ENCODE peak calls at places on chromosome 21, in nine cellular contexts. O is transverse colon, I is K562, B is HCT116, K is upper lobe of left lung, W is esophagus muscularis mucosa, M is spleen, H is suprapubic skin, J is stomach. Y is an unnamed sample.
A peak's percentile ranks its signal among the peaks of the same experiment; 100 is the strongest.

GRCh38 chr21:19256934-19257660 is 853.5 kb upstream of the TMPRSS15 start:
- DNase-seq in H (no peak), O (no peak), W (no peak), M (no peak), J (no peak), K (no peak), B (no peak), I (no peak), Y (no peak)

GRCh38 chr21:25457411-25457810 is 149.9 kb downstream of the MRPL39 start:
- DNase-seq in H (no peak), K (no peak), J (no peak), O (no peak), I (no peak), M (no peak), B (no peak), W (no peak), Y (no peak)

GRCh38 chr21:14542638-14543037 is 3.5 kb downstream of the SAMSN1 start:
- DNase-seq in O (no peak), W (no peak), J (no peak), B (no peak), M (no peak), K (no peak), I (peak; percentile 65), H (no peak), Y (no peak)

GRCh38 chr21:28959367-28960099 is 33.1 kb downstream of the LTN1 start:
- DNase-seq in B (no peak), W (no peak), K (no peak), H (no peak), M (no peak), J (no peak), O (no peak), I (peak; percentile 6), Y (no peak)

GRCh38 chr21:37452222-37452621 is 85.6 kb downstream of the DYRK1A start:
- DNase-seq in K (no peak), J (no peak), M (no peak), I (no peak), B (no peak), O (no peak), H (no peak), W (no peak), Y (no peak)

GRCh38 chr21:46325073-46325912 is 1.3 kb downstream of the PCNT start:
- DNase-seq in H (no peak), K (peak; percentile 90), O (peak; percentile 57), J (peak; percentile 37), B (peak; percentile 28), M (peak; percentile 92), W (no peak), I (peak; percentile 89), Y (peak; percentile 51)

GRCh38 chr21:40153351-40153750 is 286.1 kb downstream of the PCP4 start:
- DNase-seq in W (no peak), K (no peak), O (no peak), J (no peak), B (no peak), H (no peak), M (no peak), I (no peak), Y (no peak)

GRCh38 chr21:46114963-46115362 is 17.1 kb downstream of the COL6A2 start:
- DNase-seq in O (no peak), I (no peak), J (no peak), W (no peak), B (no peak), K (peak; percentile 2), H (peak; percentile 71), M (peak; percentile 56), Y (no peak)

GRCh38 chr21:32182449-32182848 is 96.4 kb downstream of the MIS18A start:
- DNase-seq in O (no peak), K (no peak), B (no peak), H (no peak), M (no peak), I (no peak), W (peak; percentile 84), J (no peak), Y (no peak)

GRCh38 chr21:39347537-39347936 is 1.4 kb downstream of the HMGN1 start:
- DNase-seq in H (no peak), O (no peak), W (no peak), I (peak; percentile 42), B (no peak), M (no peak), J (no peak), K (no peak), Y (no peak)

GRCh38 chr21:38289697-38290096 is 32.9 kb downstream of the KCNJ15 start:
- DNase-seq in K (no peak), O (peak; percentile 16), W (no peak), M (no peak), H (no peak), B (no peak), I (no peak), J (no peak), Y (no peak)

GRCh38 chr21:32653326-32653901 is 41.2 kb upstream of the CFAP298 start:
- DNase-seq in M (no peak), K (no peak), W (no peak), J (no peak), B (peak; percentile 15), I (peak; percentile 58), H (no peak), O (no peak), Y (no peak)

GRCh38 chr21:29342394-29342957 is 43.8 kb downstream of the BACH1 start:
- DNase-seq in H (no peak), K (peak; percentile 58), B (no peak), W (no peak), J (no peak), I (no peak), O (peak; percentile 24), M (no peak), Y (no peak)

DNA sequence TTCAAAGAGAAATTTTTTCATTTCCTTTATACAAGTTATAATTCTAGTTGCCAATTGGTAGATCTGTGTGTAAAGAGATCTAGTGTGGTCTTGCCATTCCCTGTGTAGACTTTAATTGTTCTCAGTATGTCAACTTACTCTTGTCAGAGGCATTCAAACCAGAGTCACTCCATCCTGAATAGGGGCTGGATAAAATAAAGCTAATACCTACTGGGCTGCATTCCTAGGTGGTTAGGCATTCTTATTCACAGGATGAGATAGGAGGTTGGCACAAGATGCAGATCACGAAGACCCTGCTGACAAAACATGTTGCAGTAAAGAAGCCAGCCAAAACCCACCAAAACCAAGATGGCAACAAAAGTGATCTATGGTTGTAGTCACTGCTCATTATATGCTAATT is 73.8 kb upstream of the ADAMTS5 start:
- DNase-seq in H (no peak), O (no peak), K (no peak), J (no peak), B (no peak), M (no peak), W (no peak), I (no peak), Y (no peak)
- TF ChIP-seq POLR2AphosphoS5 in H (no peak), O (no peak), K (no peak), J (no peak), B (no peak), M (no peak), W (no peak), I (no peak), Y (no peak)

GRCh38 chr21:35204850-35205564 is 155.9 kb upstream of the RUNX1 start:
- DNase-seq in H (no peak), J (peak; percentile 90), O (peak; percentile 47), W (no peak), I (peak; percentile 85), M (peak; percentile 78), K (no peak), B (no peak), Y (no peak)

GRCh38 chr21:35208117-35208516 is 159.0 kb upstream of the RUNX1 start:
- DNase-seq in B (no peak), W (no peak), J (no peak), K (no peak), I (no peak), O (no peak), M (no peak), H (no peak), Y (no peak)

GRCh38 chr21:35208810-35209517 is 159.9 kb upstream of the RUNX1 start:
- DNase-seq in I (no peak), M (no peak), W (no peak), K (no peak), H (no peak), J (no peak), B (no peak), O (no peak), Y (no peak)

GRCh38 chr21:35206141-35207125 is 157.3 kb upstream of the RUNX1 start:
- DNase-seq in K (peak; percentile 16), O (peak; percentile 44), W (no peak), B (no peak), I (peak; percentile 87), J (peak; percentile 69), H (no peak), M (no peak), Y (peak; percentile 33)

DNA sequence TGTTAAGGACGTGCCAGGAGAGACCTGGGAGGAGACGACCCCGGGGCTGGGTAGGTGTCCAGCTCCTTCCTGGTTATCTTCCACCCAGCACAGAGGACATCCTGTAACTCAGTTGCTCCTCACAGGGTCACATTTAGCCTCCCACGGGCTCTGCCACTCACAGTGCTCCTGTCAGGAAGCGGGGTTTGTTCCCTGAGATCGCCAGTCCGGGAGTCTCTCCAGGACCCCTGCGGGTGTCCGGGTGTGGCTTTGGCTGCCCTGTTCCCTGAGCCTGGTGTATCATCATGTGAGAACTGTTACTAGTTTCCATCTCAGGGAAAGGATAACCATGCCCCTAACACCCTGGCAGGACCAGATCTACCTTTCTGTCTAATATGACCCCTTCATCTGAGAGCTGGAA is 158.2 kb upstream of the RUNX1 start:
- DNase-seq in B (no peak), O (no peak), M (no peak), H (no peak), W (no peak), J (no peak), K (peak; percentile 20), I (no peak), Y (no peak)
- TF ChIP-seq POLR2A in B (no peak), O (no peak), M (no peak), H (no peak), W (no peak), J (no peak), K (no peak), I (no peak), Y (no peak)

DNA sequence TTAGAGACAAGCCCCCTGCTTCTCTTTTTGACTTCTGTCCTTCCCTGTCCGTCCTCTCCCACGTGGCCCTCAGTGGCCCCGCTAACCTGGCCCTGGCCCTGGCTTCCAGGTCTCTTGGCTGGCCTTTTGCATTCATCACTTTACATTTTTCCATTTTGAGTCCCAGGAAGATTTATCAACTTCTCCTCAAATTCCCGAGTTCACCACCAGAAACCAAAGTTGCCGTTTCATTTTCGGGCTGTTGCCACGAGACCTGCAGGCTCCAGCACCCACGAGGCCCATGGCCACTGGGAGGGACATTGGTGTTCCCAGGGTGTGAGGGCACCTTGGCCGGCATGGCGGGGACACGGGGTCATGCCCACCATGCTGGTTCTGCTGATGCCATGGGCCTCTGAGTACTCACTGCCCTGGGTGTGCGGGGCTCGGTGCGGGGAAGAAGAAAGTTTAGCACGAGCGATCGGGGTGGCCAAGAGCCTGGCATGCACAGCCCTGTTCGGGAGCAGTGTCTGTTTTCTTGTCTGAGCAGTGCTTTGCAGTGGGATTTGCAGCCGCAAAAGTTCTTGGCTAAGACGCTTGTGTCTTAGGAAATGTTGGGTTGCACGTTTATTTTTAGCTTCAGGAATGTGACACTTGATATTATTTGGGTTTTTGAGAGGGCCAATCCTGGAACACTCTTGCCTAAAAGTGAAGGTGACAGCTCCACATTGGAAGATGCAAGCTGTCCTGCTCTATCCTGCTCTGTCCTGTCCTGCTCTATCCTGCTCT is 40.4 kb upstream of the ADARB1 start:
- DNase-seq in O (no peak), H (no peak), K (peak; percentile 67), J (no peak), M (no peak), I (no peak), B (no peak), W (no peak), Y (no peak)
- TF ChIP-seq POLR2AphosphoS5 in O (peak; percentile 12), H (no peak), K (peak; percentile 25), J (no peak), M (peak; percentile 50), I (no peak), B (no peak), W (peak; percentile 83), Y (no peak)

GRCh38 chr21:41923641-41924342 is 30.0 kb downstream of the C2CD2 start:
- DNase-seq in O (no peak), I (no peak), M (no peak), K (no peak), H (no peak), W (no peak), B (no peak), J (no peak), Y (no peak)
- TF ChIP-seq POLR2A in O (no peak), I (no peak), M (no peak), K (no peak), H (no peak), W (no peak), B (no peak), J (no peak), Y (no peak)

Y was measured in GM12892.